ENCODE peak calls at places on chromosomes 3 and 15, in seven cellular contexts. D is KBM-7, O is CD14-positive monocyte, Y is HS-5, C is ecto neural progenitor cell, A is GM12865, T is GM18507. I is an unnamed sample.

GRCh38 chr15:43966646-43967045 is 139.8 kb downstream of the WDR76 start:
- DNase-seq in D (no peak), O (no peak), Y (no peak), T (no peak), C (no peak), A (no peak), I (no peak)

GRCh38 chr3:111750278-111750884 is 108.7 kb upstream of the PHLDB2 start:
- DNase-seq in O (no peak), A (no peak), D (no peak), C (no peak), Y (no peak), T (no peak), I (no peak)

GRCh38 chr3:174439621-174440349 is 419.3 kb upstream of the NAALADL2 start:
- DNase-seq in T (no peak), C (no peak), D (peak), A (no peak), Y (peak), O (no peak), I (no peak)

GRCh38 chr3:47365213-47366153 is 15.3 kb upstream of the PTPN23 start:
- DNase-seq in A (no peak), C (no peak), D (peak), T (no peak), Y (peak), O (no peak), I (no peak)

GRCh38 chr3:134426660-134427181 is 52.5 kb upstream of the AMOTL2 start:
- DNase-seq in D (no peak), C (no peak), T (no peak), O (no peak), A (no peak), Y (no peak), I (no peak)

GRCh38 chr15:72919936-72920455 is 132.3 kb upstream of the NEO1 start:
- DNase-seq in D (no peak), A (no peak), T (no peak), Y (no peak), C (no peak), O (no peak), I (no peak)

GRCh38 chr15:66897971-66898370 is 167.4 kb upstream of the SMAD3 start:
- DNase-seq in A (no peak), O (no peak), C (no peak), T (no peak), Y (no peak), D (no peak), I (no peak)

GRCh38 chr15:80839764-80840130 is 60.6 kb downstream of the CEMIP start:
- DNase-seq in O (no peak), D (no peak), C (no peak), T (no peak), A (no peak), Y (no peak), I (no peak)

GRCh38 chr15:41659190-41659589 is 1.0 kb upstream of the MGA start:
- DNase-seq in Y (no peak), T (no peak), C (no peak), D (peak), A (no peak), O (no peak), I (no peak)

GRCh38 chr3:50623840-50624474 is 7.0 kb downstream of the MAPKAPK3 start:
- DNase-seq in D (peak), Y (no peak), A (peak), T (no peak), O (no peak), C (no peak), I (no peak)

GRCh38 chr3:177451940-177452484 is 254.7 kb upstream of the TBL1XR1 start:
- DNase-seq in D (no peak), O (no peak), A (no peak), Y (no peak), C (no peak), T (no peak), I (no peak)

GRCh38 chr15:90907838-90908507 is 4.9 kb downstream of the MAN2A2 start:
- DNase-seq in D (no peak), T (no peak), A (no peak), Y (no peak), C (no peak), O (no peak), I (no peak)

GRCh38 chr3:18559323-18559972 is 134.3 kb upstream of the SATB1 start:
- DNase-seq in T (no peak), C (peak), O (peak), D (peak), A (peak), Y (no peak), I (no peak)

GRCh38 chr3:132843851-132844565 is 121.8 kb upstream of the NPHP3 start:
- DNase-seq in C (no peak), D (no peak), A (no peak), T (no peak), O (no peak), Y (no peak), I (no peak)

GRCh38 chr15:66720206-66721010 is 18.4 kb downstream of the SMAD6 start:
- DNase-seq in C (no peak), T (no peak), O (no peak), A (no peak), D (peak), Y (no peak), I (no peak)

GRCh38 chr3:11140054-11140712 is 14.1 kb upstream of the HRH1 start:
- DNase-seq in D (peak), T (peak), A (peak), O (peak), Y (no peak), C (no peak), I (peak)

GRCh38 chr15:55334371-55334770 is 15.3 kb downstream of the PIGB start:
- DNase-seq in Y (no peak), O (no peak), D (no peak), A (no peak), T (no peak), C (no peak), I (no peak)

GRCh38 chr15:67253517-67254237 is 784 bp downstream of the AAGAB start:
- DNase-seq in C (no peak), A (no peak), Y (peak), D (peak), T (no peak), O (no peak), I (no peak)

GRCh38 chr3:189298469-189299375 is 127.0 kb downstream of the TPRG1 start:
- DNase-seq in A (no peak), Y (no peak), D (no peak), O (no peak), C (no peak), T (no peak), I (no peak)

GRCh38 chr3:37310666-37311050 is 136.3 kb upstream of the LRRFIP2 start:
- DNase-seq in Y (no peak), T (no peak), D (no peak), O (no peak), A (no peak), C (no peak), I (no peak)

I was measured in GM12878.